ENCODE peak calls at places on chromosome X, in eight cellular contexts. One of them, this sample, is unnamed.

GRCh38 chrX:3960952-3961351 is 247.5 kb upstream of the PRKX start:
- DNase-seq in progenitor cell of endocrine pancreas: no peak
- DNase-seq in HL-60: no peak
- DNase-seq in BJ: no peak
- DNase-seq in OCI-LY7: no peak
- DNase-seq in glutamatergic neuron: no peak
- DNase-seq in WERI-Rb-1: no peak
- DNase-seq in A549: no peak
- DNase-seq in this sample: no peak

GRCh38 chrX:38215141-38215540 is 5.5 kb downstream of the SRPX start:
- DNase-seq in progenitor cell of endocrine pancreas: no peak
- DNase-seq in HL-60: no peak
- DNase-seq in BJ: peak
- DNase-seq in OCI-LY7: no peak
- DNase-seq in glutamatergic neuron: no peak
- DNase-seq in WERI-Rb-1: no peak
- DNase-seq in A549: no peak
- DNase-seq in this sample: no peak

GRCh38 chrX:136754641-136755040 is 26.1 kb downstream of the ARHGEF6 start:
- DNase-seq in progenitor cell of endocrine pancreas: no peak
- DNase-seq in HL-60: no peak
- DNase-seq in BJ: no peak
- DNase-seq in OCI-LY7: no peak
- DNase-seq in glutamatergic neuron: no peak
- DNase-seq in WERI-Rb-1: no peak
- DNase-seq in A549: no peak
- DNase-seq in this sample: no peak

GRCh38 chrX:68832101-68832416 is 3.2 kb downstream of the EFNB1 start:
- DNase-seq in progenitor cell of endocrine pancreas: peak
- DNase-seq in HL-60: no peak
- DNase-seq in BJ: peak
- DNase-seq in OCI-LY7: peak
- DNase-seq in glutamatergic neuron: no peak
- DNase-seq in WERI-Rb-1: no peak
- DNase-seq in A549: no peak
- DNase-seq in this sample: no peak

GRCh38 chrX:7711167-7711566 is 131.8 kb upstream of the VCX start:
- DNase-seq in progenitor cell of endocrine pancreas: no peak
- DNase-seq in HL-60: no peak
- DNase-seq in BJ: no peak
- DNase-seq in OCI-LY7: no peak
- DNase-seq in glutamatergic neuron: no peak
- DNase-seq in WERI-Rb-1: no peak
- DNase-seq in A549: no peak
- DNase-seq in this sample: no peak

GRCh38 chrX:86066998-86067397 is 19.6 kb upstream of the CHM start:
- DNase-seq in progenitor cell of endocrine pancreas: no peak
- DNase-seq in HL-60: no peak
- DNase-seq in BJ: no peak
- DNase-seq in OCI-LY7: no peak
- DNase-seq in glutamatergic neuron: no peak
- DNase-seq in WERI-Rb-1: peak
- DNase-seq in A549: no peak
- DNase-seq in this sample: no peak

GRCh38 chrX:148271263-148271662 is 229.2 kb upstream of the AFF2 start:
- DNase-seq in progenitor cell of endocrine pancreas: no peak
- DNase-seq in HL-60: no peak
- DNase-seq in BJ: no peak
- DNase-seq in OCI-LY7: no peak
- DNase-seq in glutamatergic neuron: no peak
- DNase-seq in WERI-Rb-1: no peak
- DNase-seq in A549: no peak
- DNase-seq in this sample: no peak

GRCh38 chrX:112746812-112747630 is 67.3 kb upstream of the LHFPL1 start:
- DNase-seq in progenitor cell of endocrine pancreas: no peak
- DNase-seq in HL-60: no peak
- DNase-seq in BJ: no peak
- DNase-seq in OCI-LY7: no peak
- DNase-seq in glutamatergic neuron: no peak
- DNase-seq in WERI-Rb-1: no peak
- DNase-seq in A549: no peak
- DNase-seq in this sample: no peak

GRCh38 chrX:9677098-9677739 is 88.4 kb downstream of the GPR143 start:
- DNase-seq in progenitor cell of endocrine pancreas: no peak
- DNase-seq in HL-60: peak
- DNase-seq in BJ: no peak
- DNase-seq in OCI-LY7: no peak
- DNase-seq in glutamatergic neuron: no peak
- DNase-seq in WERI-Rb-1: no peak
- DNase-seq in A549: no peak
- DNase-seq in this sample: no peak

GRCh38 chrX:30488092-30488491 is 89.5 kb downstream of the TASL start:
- DNase-seq in progenitor cell of endocrine pancreas: no peak
- DNase-seq in HL-60: no peak
- DNase-seq in BJ: no peak
- DNase-seq in OCI-LY7: no peak
- DNase-seq in glutamatergic neuron: no peak
- DNase-seq in WERI-Rb-1: no peak
- DNase-seq in A549: peak
- DNase-seq in this sample: no peak

GRCh38 chrX:129762448-129762847 is 17.3 kb upstream of the SASH3 start:
- DNase-seq in progenitor cell of endocrine pancreas: no peak
- DNase-seq in HL-60: no peak
- DNase-seq in BJ: no peak
- DNase-seq in OCI-LY7: no peak
- DNase-seq in glutamatergic neuron: no peak
- DNase-seq in WERI-Rb-1: no peak
- DNase-seq in A549: no peak
- DNase-seq in this sample: peak

GRCh38 chrX:13778916-13779315 is 38.0 kb downstream of the GPM6B start:
- DNase-seq in progenitor cell of endocrine pancreas: no peak
- DNase-seq in HL-60: no peak
- DNase-seq in BJ: no peak
- DNase-seq in OCI-LY7: no peak
- DNase-seq in glutamatergic neuron: no peak
- DNase-seq in WERI-Rb-1: no peak
- DNase-seq in A549: no peak
- DNase-seq in this sample: no peak

GRCh38 chrX:133638285-133638684 is 223.0 kb upstream of the GPC4 start:
- DNase-seq in progenitor cell of endocrine pancreas: no peak
- DNase-seq in HL-60: no peak
- DNase-seq in BJ: no peak
- DNase-seq in OCI-LY7: no peak
- DNase-seq in glutamatergic neuron: no peak
- DNase-seq in WERI-Rb-1: no peak
- DNase-seq in A549: no peak
- DNase-seq in this sample: no peak

GRCh38 chrX:12419591-12419990 is 281.3 kb downstream of the FRMPD4 start:
- DNase-seq in progenitor cell of endocrine pancreas: no peak
- DNase-seq in HL-60: no peak
- DNase-seq in BJ: no peak
- DNase-seq in OCI-LY7: no peak
- DNase-seq in glutamatergic neuron: no peak
- DNase-seq in WERI-Rb-1: no peak
- DNase-seq in A549: no peak
- DNase-seq in this sample: no peak

GRCh38 chrX:10636337-10636736 is 16.0 kb upstream of the MID1 start:
- DNase-seq in progenitor cell of endocrine pancreas: no peak
- DNase-seq in HL-60: no peak
- DNase-seq in BJ: no peak
- DNase-seq in OCI-LY7: no peak
- DNase-seq in glutamatergic neuron: peak
- DNase-seq in WERI-Rb-1: peak
- DNase-seq in A549: peak
- DNase-seq in this sample: no peak

DNA sequence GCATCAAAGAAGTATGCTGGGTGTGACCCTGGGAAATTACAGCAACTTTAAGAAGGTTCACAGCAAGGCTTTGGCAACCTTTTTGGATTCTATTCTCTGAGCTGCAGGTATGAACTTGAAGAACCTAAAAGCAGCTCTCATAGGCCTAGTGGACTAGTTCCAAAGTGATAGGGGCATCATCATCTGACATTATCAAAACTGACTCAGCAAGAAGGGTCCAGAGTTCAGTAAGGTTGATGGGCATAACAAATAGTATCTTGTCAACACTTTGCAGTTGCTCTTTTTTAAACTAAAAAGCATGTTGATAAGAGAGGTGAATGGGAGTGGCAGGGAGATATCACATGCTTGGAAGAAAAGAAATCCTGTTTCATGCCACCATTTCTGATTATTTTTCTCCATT is 249.3 kb downstream of the ZNF674 start:
- DNase-seq in progenitor cell of endocrine pancreas: no peak
- DNase-seq in HL-60: no peak
- DNase-seq in BJ: no peak
- DNase-seq in OCI-LY7: no peak
- DNase-seq in glutamatergic neuron: no peak
- DNase-seq in WERI-Rb-1: no peak
- DNase-seq in A549: no peak
- DNase-seq in this sample: no peak
- TF ChIP-seq CTCF in progenitor cell of endocrine pancreas: no peak
- TF ChIP-seq CTCF in HL-60: no peak
- TF ChIP-seq CTCF in BJ: no peak
- TF ChIP-seq CTCF in OCI-LY7: no peak
- TF ChIP-seq CTCF in glutamatergic neuron: no peak
- TF ChIP-seq CTCF in WERI-Rb-1: no peak
- TF ChIP-seq CTCF in A549: no peak
- TF ChIP-seq CTCF in this sample: no peak

DNA sequence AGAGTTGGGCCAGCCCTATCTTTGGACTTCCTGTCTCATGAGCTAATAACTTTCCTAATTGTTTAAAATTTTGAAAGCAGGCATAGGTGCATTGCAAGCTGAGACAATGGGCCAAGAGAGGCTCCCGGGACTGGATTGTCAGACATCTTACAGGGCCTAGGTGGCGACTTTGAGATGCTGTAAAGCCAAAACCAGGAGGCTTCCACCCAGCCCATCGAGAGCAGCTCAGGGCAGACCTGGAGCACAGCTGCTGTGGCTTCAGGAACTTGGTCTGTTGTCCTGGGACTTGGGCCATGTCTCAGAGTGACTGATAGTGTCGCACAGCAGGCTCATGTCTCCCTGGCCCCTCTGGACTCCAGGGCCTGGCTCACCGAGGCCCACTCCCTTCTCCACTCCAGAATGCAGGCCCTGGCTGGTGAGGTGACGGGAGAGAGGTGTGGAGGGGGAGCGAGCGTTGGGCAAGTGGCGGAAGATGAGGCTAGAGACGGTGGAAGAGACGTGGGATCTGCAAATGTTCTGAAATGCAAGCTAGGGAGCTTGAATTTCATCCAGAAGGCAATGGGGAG is 24.1 kb upstream of the MTM1 start:
- DNase-seq in progenitor cell of endocrine pancreas: no peak
- DNase-seq in HL-60: no peak
- DNase-seq in BJ: no peak
- DNase-seq in OCI-LY7: peak
- DNase-seq in glutamatergic neuron: no peak
- DNase-seq in WERI-Rb-1: no peak
- DNase-seq in A549: peak
- DNase-seq in this sample: no peak
- TF ChIP-seq CTCF in progenitor cell of endocrine pancreas: no peak
- TF ChIP-seq CTCF in HL-60: no peak
- TF ChIP-seq CTCF in BJ: no peak
- TF ChIP-seq CTCF in OCI-LY7: peak
- TF ChIP-seq CTCF in glutamatergic neuron: no peak
- TF ChIP-seq CTCF in WERI-Rb-1: peak
- TF ChIP-seq CTCF in A549: no peak
- TF ChIP-seq CTCF in this sample: no peak

DNA sequence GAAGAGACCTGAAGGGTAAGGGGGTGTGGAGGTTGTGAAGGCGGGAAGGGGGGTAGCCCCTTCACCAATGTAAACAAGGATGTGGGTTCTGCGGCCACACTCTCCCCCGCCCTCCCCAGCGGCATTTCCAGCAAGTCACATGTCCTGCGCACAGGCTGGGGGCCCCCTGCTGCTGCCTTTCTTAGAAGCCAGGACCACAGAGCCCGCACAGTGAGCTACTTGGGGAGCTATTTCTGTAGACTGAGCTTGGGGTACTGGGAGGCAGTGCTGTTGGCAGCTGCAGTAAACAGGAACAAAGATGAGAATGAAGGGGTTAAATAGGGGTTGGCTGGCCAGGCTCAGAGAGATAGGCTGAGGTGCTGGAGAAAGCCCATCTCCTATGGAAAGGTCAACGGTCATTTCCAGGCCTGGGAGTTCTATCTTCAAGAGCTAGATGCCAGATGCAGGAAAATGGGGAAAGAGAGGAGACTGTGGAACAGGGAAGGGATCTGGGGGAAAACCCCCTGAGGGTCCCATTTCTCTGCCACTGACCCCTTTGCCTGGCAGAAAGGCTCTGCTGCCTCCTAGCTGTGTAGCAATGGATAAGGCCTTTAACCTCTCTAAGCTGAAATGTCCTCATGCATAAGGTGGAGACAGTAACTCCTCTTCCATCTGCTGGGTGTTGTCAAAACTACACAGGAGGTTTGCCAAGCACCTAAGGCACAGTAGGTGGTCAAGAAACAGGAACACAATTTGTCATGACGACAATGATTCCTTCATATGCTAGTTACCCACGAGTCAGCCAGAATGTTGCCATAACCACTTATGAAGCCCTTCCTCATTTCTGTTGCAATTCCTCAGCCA is 18.5 kb upstream of the PIM2 start:
- DNase-seq in progenitor cell of endocrine pancreas: no peak
- DNase-seq in HL-60: peak
- DNase-seq in BJ: no peak
- DNase-seq in OCI-LY7: peak
- DNase-seq in glutamatergic neuron: no peak
- DNase-seq in WERI-Rb-1: no peak
- DNase-seq in A549: no peak
- DNase-seq in this sample: no peak
- TF ChIP-seq CTCF in progenitor cell of endocrine pancreas: no peak
- TF ChIP-seq CTCF in HL-60: no peak
- TF ChIP-seq CTCF in BJ: no peak
- TF ChIP-seq CTCF in OCI-LY7: peak
- TF ChIP-seq CTCF in glutamatergic neuron: no peak
- TF ChIP-seq CTCF in WERI-Rb-1: peak
- TF ChIP-seq CTCF in A549: no peak
- TF ChIP-seq CTCF in this sample: peak

GRCh38 chrX:152663086-152663485 is 25.4 kb downstream of the GABRQ start:
- DNase-seq in progenitor cell of endocrine pancreas: no peak
- DNase-seq in HL-60: no peak
- DNase-seq in BJ: no peak
- DNase-seq in OCI-LY7: no peak
- DNase-seq in glutamatergic neuron: no peak
- DNase-seq in WERI-Rb-1: no peak
- DNase-seq in A549: no peak
- DNase-seq in this sample: no peak

GRCh38 chrX:152652467-152652866 is 14.8 kb downstream of the GABRQ start:
- DNase-seq in progenitor cell of endocrine pancreas: no peak
- DNase-seq in HL-60: no peak
- DNase-seq in BJ: no peak
- DNase-seq in OCI-LY7: no peak
- DNase-seq in glutamatergic neuron: no peak
- DNase-seq in WERI-Rb-1: no peak
- DNase-seq in A549: no peak
- DNase-seq in this sample: no peak

GRCh38 chrX:152656087-152656486 is 18.4 kb downstream of the GABRQ start:
- DNase-seq in progenitor cell of endocrine pancreas: no peak
- DNase-seq in HL-60: no peak
- DNase-seq in BJ: no peak
- DNase-seq in OCI-LY7: no peak
- DNase-seq in glutamatergic neuron: no peak
- DNase-seq in WERI-Rb-1: no peak
- DNase-seq in A549: no peak
- DNase-seq in this sample: no peak

GRCh38 chrX:152656890-152657289 is 19.2 kb downstream of the GABRQ start:
- DNase-seq in progenitor cell of endocrine pancreas: no peak
- DNase-seq in HL-60: no peak
- DNase-seq in BJ: no peak
- DNase-seq in OCI-LY7: no peak
- DNase-seq in glutamatergic neuron: no peak
- DNase-seq in WERI-Rb-1: no peak
- DNase-seq in A549: no peak
- DNase-seq in this sample: no peak

GRCh38 chrX:152658302-152658701 is 20.6 kb downstream of the GABRQ start:
- DNase-seq in progenitor cell of endocrine pancreas: no peak
- DNase-seq in HL-60: no peak
- DNase-seq in BJ: no peak
- DNase-seq in OCI-LY7: no peak
- DNase-seq in glutamatergic neuron: no peak
- DNase-seq in WERI-Rb-1: peak
- DNase-seq in A549: no peak
- DNase-seq in this sample: no peak
- TF ChIP-seq CTCF in progenitor cell of endocrine pancreas: peak
- TF ChIP-seq CTCF in HL-60: no peak
- TF ChIP-seq CTCF in BJ: no peak
- TF ChIP-seq CTCF in OCI-LY7: peak
- TF ChIP-seq CTCF in glutamatergic neuron: no peak
- TF ChIP-seq CTCF in WERI-Rb-1: peak
- TF ChIP-seq CTCF in A549: no peak
- TF ChIP-seq CTCF in this sample: no peak

This sample was measured in chondrocyte.